ENCODE peak calls at places on chromosome 16, in five cellular contexts. A, N, S, I and P are unnamed samples.

GRCh38 chr16:48105976-48106375 is 49.8 kb downstream of the ABCC12 start:
- DNase-seq in A (peak), N (no peak), S (no peak), I (no peak), P (no peak)

GRCh38 chr16:80536246-80536645 is 4.5 kb upstream of the DYNLRB2 start:
- DNase-seq in A (no peak), N (no peak), S (no peak), I (no peak), P (no peak)

GRCh38 chr16:89150090-89150835 is 21.3 kb upstream of the CDH15 start:
- DNase-seq in A (no peak), N (no peak), S (no peak), I (no peak), P (peak)

GRCh38 chr16:580141-580945 is 9.5 kb upstream of the RAB40C start:
- DNase-seq in A (no peak), N (no peak), S (no peak), I (no peak), P (no peak)

GRCh38 chr16:5207001-5207523 is 109.5 kb upstream of the EEF2KMT start:
- DNase-seq in A (no peak), N (no peak), S (no peak), I (no peak), P (no peak)

GRCh38 chr16:65318590-65319267 is 196.9 kb upstream of the CDH11 start:
- DNase-seq in A (no peak), N (no peak), S (no peak), I (no peak), P (no peak)

GRCh38 chr16:833411-833810 is 32.9 kb upstream of the GNG13 start:
- DNase-seq in A (no peak), N (no peak), S (no peak), I (no peak), P (no peak)

GRCh38 chr16:28531777-28532744 is 6.7 kb downstream of the NUPR1 start:
- DNase-seq in A (peak), N (no peak), S (no peak), I (no peak), P (no peak)

GRCh38 chr16:88888057-88888777 is 21.8 kb upstream of the PABPN1L start:
- DNase-seq in A (no peak), N (no peak), S (no peak), I (no peak), P (no peak)

DNA sequence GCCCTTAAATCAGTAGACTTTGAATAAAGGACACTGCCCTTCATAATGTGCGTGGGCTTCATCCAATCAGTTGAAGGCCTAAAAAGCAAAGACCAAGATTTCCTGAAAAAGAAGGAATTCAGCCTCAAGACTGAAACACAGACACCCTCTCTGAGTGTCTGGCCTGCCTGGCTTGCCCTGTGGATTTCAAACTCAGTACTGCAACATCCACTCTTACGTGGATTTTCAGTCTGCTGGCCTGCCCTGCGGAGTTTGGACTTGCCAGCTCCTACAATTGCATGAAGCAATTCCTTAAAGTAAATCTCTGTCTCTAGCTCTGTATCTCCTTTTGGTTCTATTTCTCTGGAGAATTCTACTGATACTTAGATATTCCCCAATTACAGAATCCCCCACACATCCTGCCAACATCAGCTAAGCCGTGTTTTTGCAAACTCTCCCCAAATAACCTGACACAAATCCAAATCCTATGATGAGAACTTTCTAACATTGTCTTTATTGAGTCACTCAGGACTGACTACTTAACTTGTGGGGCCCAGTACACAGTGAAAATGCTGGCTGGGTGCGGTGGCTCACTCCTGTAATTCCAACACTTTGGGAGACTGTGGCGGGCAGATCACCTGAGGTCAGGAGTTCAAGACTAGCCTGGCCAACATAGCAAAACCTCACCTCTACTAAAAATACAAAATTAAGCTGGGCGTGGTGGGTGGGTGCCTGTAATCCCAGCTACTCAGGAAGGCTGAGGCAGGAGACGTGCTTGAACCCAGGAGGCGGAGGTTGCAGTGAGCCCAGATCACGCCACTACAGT is 7.2 kb upstream of the TNFRSF17 start:
- DNase-seq in A (no peak), N (no peak), S (no peak), I (no peak), P (no peak)
- H3K4me3 ChIP-seq in A (no peak), N (no peak), S (no peak), I (no peak), P (no peak)

GRCh38 chr16:27234171-27234570 is 30.8 kb downstream of the KDM8 start:
- DNase-seq in A (no peak), N (no peak), S (no peak), I (no peak), P (no peak)

GRCh38 chr16:27232875-27233605 is 29.7 kb downstream of the KDM8 start:
- DNase-seq in A (no peak), N (no peak), S (no peak), I (no peak), P (no peak)

GRCh38 chr16:27232061-27232841 is 28.9 kb downstream of the KDM8 start:
- DNase-seq in A (no peak), N (no peak), S (no peak), I (no peak), P (no peak)

GRCh38 chr16:27234603-27235002 is 31.3 kb downstream of the KDM8 start:
- DNase-seq in A (no peak), N (no peak), S (no peak), I (no peak), P (no peak)

GRCh38 chr16:27233731-27234130 is 30.4 kb downstream of the KDM8 start:
- DNase-seq in A (no peak), N (no peak), S (no peak), I (no peak), P (no peak)
- H3K4me3 ChIP-seq in A (no peak), N (no peak), S (peak), I (no peak), P (no peak)

GRCh38 chr16:56933828-56934598 is 2.1 kb downstream of the HERPUD1 start:
- DNase-seq in A (no peak), N (no peak), S (no peak), I (no peak), P (no peak)

GRCh38 chr16:56936491-56936890 is 4.5 kb downstream of the HERPUD1 start:
- DNase-seq in A (no peak), N (no peak), S (no peak), I (no peak), P (no peak)

GRCh38 chr16:56933266-56933619 is 1.3 kb downstream of the HERPUD1 start:
- DNase-seq in A (peak), N (no peak), S (no peak), I (no peak), P (no peak)

GRCh38 chr16:56936950-56937349 is 5.0 kb downstream of the HERPUD1 start:
- DNase-seq in A (no peak), N (no peak), S (no peak), I (no peak), P (no peak)

GRCh38 chr16:56935201-56935600 is 3.3 kb downstream of the HERPUD1 start:
- DNase-seq in A (no peak), N (no peak), S (no peak), I (no peak), P (no peak)
- H3K4me3 ChIP-seq in A (peak), N (peak), S (peak), I (peak), P (no peak)

GRCh38 chr16:73068546-73069401 is 20.8 kb upstream of the ZFHX3 start:
- DNase-seq in A (no peak), N (no peak), S (no peak), I (peak), P (peak)
- H3K4me3 ChIP-seq in A (no peak), N (peak), S (no peak), I (no peak), P (no peak)

GRCh38 chr16:70437017-70437581 is 1.8 kb downstream of the ST3GAL2 start:
- DNase-seq in A (peak), N (no peak), S (no peak), I (peak), P (no peak)
- H3K4me3 ChIP-seq in A (peak), N (peak), S (peak), I (peak), P (no peak)

GRCh38 chr16:85054948-85055502 is 27.4 kb downstream of the KIAA0513 start:
- DNase-seq in A (no peak), N (no peak), S (no peak), I (no peak), P (no peak)
- H3K4me3 ChIP-seq in A (no peak), N (peak), S (peak), I (peak), P (no peak)